ENCODE peak calls at places on chromosomes 13 and 19, in five cellular contexts. Q is body of pancreas, F is fibroblast of the aortic adventitia, C is Calu3, L is left ventricle myocardium inferior. T is an unnamed sample.

GRCh38 chr13:48505597-48506091 is 27.2 kb downstream of the RCBTB2 start:
- DNase-seq in Q (peak), F (no peak), C (no peak), L (no peak), T (no peak)

GRCh38 chr19:15427350-15427700 is 8.5 kb upstream of the AKAP8L start:
- DNase-seq in Q (no peak), F (no peak), C (no peak), L (no peak), T (no peak)

GRCh38 chr13:37134411-37135041 is 29.1 kb upstream of the CSNK1A1L start:
- DNase-seq in Q (no peak), F (peak), C (no peak), L (no peak), T (no peak)

GRCh38 chr19:38891791-38892190 is 7.6 kb downstream of the SIRT2 start:
- DNase-seq in Q (no peak), F (no peak), C (no peak), L (no peak), T (no peak)

GRCh38 chr13:98315902-98316301 is 138.8 kb upstream of the RNF113B start:
- DNase-seq in Q (no peak), F (no peak), C (no peak), L (no peak), T (no peak)

GRCh38 chr13:41231025-41231677 is 32.2 kb downstream of the MTRF1 start:
- DNase-seq in Q (peak), F (no peak), C (no peak), L (no peak), T (no peak)

GRCh38 chr19:17865364-17866311 is 5.9 kb downstream of the RPL18A start:
- DNase-seq in Q (no peak), F (no peak), C (peak), L (no peak), T (no peak)

GRCh38 chr13:87661471-87661870 is 9.7 kb upstream of the SLITRK5 start:
- DNase-seq in Q (no peak), F (no peak), C (no peak), L (no peak), T (no peak)

GRCh38 chr13:110263906-110264305 is 43.1 kb downstream of the COL4A1 start:
- DNase-seq in Q (no peak), F (no peak), C (no peak), L (peak), T (no peak)

GRCh38 chr19:31730270-31730669 is 381.0 kb upstream of the TSHZ3 start:
- DNase-seq in Q (no peak), F (no peak), C (no peak), L (no peak), T (no peak)

GRCh38 chr13:37486171-37486661 is 112.4 kb downstream of the POSTN start:
- DNase-seq in Q (no peak), F (peak), C (no peak), L (no peak), T (no peak)

GRCh38 chr19:33210266-33210940 is 15.2 kb downstream of the SLC7A10 start:
- DNase-seq in Q (no peak), F (no peak), C (no peak), L (no peak), T (no peak)

GRCh38 chr19:4102339-4103072 is 21.4 kb downstream of the MAP2K2 start:
- DNase-seq in Q (no peak), F (no peak), C (no peak), L (no peak), T (no peak)

GRCh38 chr13:109331898-109332297 is 454.5 kb downstream of the IRS2 start:
- DNase-seq in Q (no peak), F (peak), C (no peak), L (no peak), T (no peak)

GRCh38 chr19:51071006-51071405 is 6.1 kb upstream of the KLK13 start:
- DNase-seq in Q (no peak), F (no peak), C (no peak), L (no peak), T (no peak)

GRCh38 chr19:9971341-9971897 is 35.1 kb upstream of the OLFM2 start:
- DNase-seq in Q (no peak), F (no peak), C (no peak), L (no peak), T (no peak)

GRCh38 chr13:113537909-113538688 is 46.5 kb upstream of the TFDP1 start:
- DNase-seq in Q (no peak), F (no peak), C (no peak), L (no peak), T (peak)

GRCh38 chr13:43036386-43037220 is 13.2 kb downstream of the DNAJC15 start:
- DNase-seq in Q (peak), F (peak), C (no peak), L (peak), T (no peak)

GRCh38 chr19:41323430-41324125 is 13.6 kb downstream of the CCDC97 start:
- DNase-seq in Q (peak), F (peak), C (peak), L (peak), T (no peak)

GRCh38 chr19:4976412-4977298 is 7.7 kb downstream of the KDM4B start:
- DNase-seq in Q (peak), F (peak), C (no peak), L (peak), T (no peak)

GRCh38 chr13:33191425-33192221 is 93.9 kb downstream of the STARD13 start:
- DNase-seq in Q (peak), F (no peak), C (no peak), L (no peak), T (no peak)

GRCh38 chr19:35569281-35569781 is 5.9 kb upstream of the ATP4A start:
- DNase-seq in Q (peak), F (no peak), C (no peak), L (no peak), T (no peak)

DNA sequence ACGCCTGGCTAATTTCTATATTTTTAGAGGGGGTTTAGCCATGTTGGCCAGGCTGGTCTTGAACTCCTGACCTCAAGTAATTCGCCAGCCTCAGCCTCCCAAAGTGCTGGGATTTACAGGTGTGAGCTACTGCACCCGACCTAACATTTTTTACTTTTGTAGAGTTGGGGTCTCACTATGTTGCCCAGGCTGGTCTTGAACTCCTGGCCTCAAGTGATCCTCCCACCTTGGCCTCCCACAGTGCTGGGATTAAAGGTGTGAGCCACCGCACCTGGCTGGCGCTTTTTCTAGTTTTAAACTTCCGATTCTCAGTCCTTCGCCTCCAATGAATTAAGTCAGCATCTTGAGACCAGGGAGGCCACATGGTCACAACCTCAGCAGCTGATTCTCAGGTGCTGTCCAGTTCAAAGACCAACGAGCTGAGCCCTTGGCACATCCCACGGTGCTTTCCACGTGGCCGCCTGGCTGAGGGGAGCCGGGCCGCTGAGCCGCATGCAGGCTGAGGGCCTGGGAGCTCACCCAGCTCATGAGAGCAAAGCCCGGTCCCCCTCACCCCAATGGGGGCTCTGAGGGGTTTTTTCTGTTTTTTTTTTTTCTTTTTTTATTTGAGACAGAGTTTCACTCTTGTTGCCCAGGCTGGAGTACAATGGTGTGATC is 9.1 kb downstream of the AP3D1 start:
- DNase-seq in Q (no peak), F (no peak), C (no peak), L (no peak), T (no peak)
- TF ChIP-seq CTCF in Q (no peak), F (no peak), C (no peak), L (no peak), T (no peak)

GRCh38 chr13:20709782-20710181 is 6.3 kb downstream of the IL17D start:
- DNase-seq in Q (no peak), F (peak), C (no peak), L (no peak), T (no peak)

GRCh38 chr13:20713751-20714150 is 10.3 kb downstream of the IL17D start:
- DNase-seq in Q (no peak), F (peak), C (no peak), L (no peak), T (no peak)

GRCh38 chr13:20713014-20713376 is 9.5 kb downstream of the IL17D start:
- DNase-seq in Q (no peak), F (peak), C (no peak), L (no peak), T (no peak)

GRCh38 chr13:20709369-20709768 is 5.9 kb downstream of the IL17D start:
- DNase-seq in Q (no peak), F (no peak), C (no peak), L (no peak), T (no peak)

GRCh38 chr13:20711301-20712044 is 8.0 kb downstream of the IL17D start:
- DNase-seq in Q (no peak), F (no peak), C (no peak), L (no peak), T (no peak)
- TF ChIP-seq CTCF in Q (no peak), F (no peak), C (no peak), L (no peak), T (peak)

DNA sequence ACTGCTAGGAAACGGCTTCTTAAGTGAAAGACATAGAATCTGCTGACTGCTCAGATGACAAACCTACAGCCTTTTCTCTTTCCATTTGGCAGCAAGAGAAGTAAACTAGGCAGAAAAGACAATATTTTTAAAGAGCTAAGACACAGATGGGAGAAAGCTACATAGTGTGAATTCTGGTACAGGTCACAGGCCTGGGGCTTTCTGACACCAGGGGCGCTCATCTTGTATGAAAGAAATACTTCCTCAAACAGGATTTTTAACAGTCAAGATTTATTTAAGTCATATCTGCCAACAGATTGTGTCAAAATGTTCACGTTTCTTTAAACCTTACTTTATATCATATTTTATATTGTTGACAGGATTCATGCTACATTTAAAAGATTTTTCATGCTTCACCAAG is 78.4 kb downstream of the MIPEP start:
- DNase-seq in Q (no peak), F (no peak), C (peak), L (no peak), T (no peak)
- TF ChIP-seq CTCF in Q (no peak), F (no peak), C (no peak), L (no peak), T (peak)

GRCh38 chr13:21232196-21232595 is 55.7 kb downstream of the MRPL57 start:
- DNase-seq in Q (no peak), F (peak), C (no peak), L (no peak), T (no peak)
- TF ChIP-seq CTCF in Q (no peak), F (peak), C (no peak), L (peak), T (no peak)